ENCODE peak calls at places on chromosome 2, in four cellular contexts. T, E, V and R are unnamed samples.

GRCh38 chr2:127039387-127040031 is 67.4 kb downstream of the BIN1 start:
- DNase-seq in T (no peak), E (no peak), V (no peak), R (no peak)

GRCh38 chr2:150374562-150374961 is 112.9 kb downstream of the RND3 start:
- DNase-seq in T (no peak), E (no peak), V (no peak), R (no peak)

GRCh38 chr2:184596819-184597411 is 1.4 kb upstream of the ZNF804A start:
- DNase-seq in T (no peak), E (peak; percentile 51), V (no peak), R (no peak)

GRCh38 chr2:96092896-96093295 is 23.5 kb downstream of the ADRA2B start:
- DNase-seq in T (no peak), E (no peak), V (no peak), R (no peak)

GRCh38 chr2:107804608-107805498 is 21.8 kb upstream of the RGPD4 start:
- DNase-seq in T (no peak), E (no peak), V (no peak), R (no peak)

GRCh38 chr2:118989481-118989880 is 47.5 kb downstream of the MARCO start:
- DNase-seq in T (no peak), E (no peak), V (no peak), R (no peak)

GRCh38 chr2:207432471-207432870 is 97.3 kb upstream of the CREB1 start:
- DNase-seq in T (no peak), E (no peak), V (no peak), R (no peak)

GRCh38 chr2:47049502-47049901 is 105.6 kb downstream of the STPG4 start:
- DNase-seq in T (no peak), E (no peak), V (no peak), R (no peak)

GRCh38 chr2:159677654-159678053 is 34.7 kb upstream of the MARCHF7 start:
- DNase-seq in T (no peak), E (peak; percentile 57), V (peak; percentile 20), R (no peak)

GRCh38 chr2:16135196-16135912 is 195.0 kb downstream of the MYCN start:
- DNase-seq in T (no peak), E (no peak), V (no peak), R (no peak)

GRCh38 chr2:238114851-238115660 is 14.9 kb downstream of the ESPNL start:
- DNase-seq in T (peak; percentile 8), E (no peak), V (no peak), R (no peak)

GRCh38 chr2:16250886-16251285 is 310.5 kb downstream of the MYCN start:
- DNase-seq in T (no peak), E (no peak), V (no peak), R (no peak)

GRCh38 chr2:235614900-235615712 is 121.3 kb downstream of the AGAP1 start:
- DNase-seq in T (peak; percentile 66), E (peak; percentile 94), V (no peak), R (no peak)

GRCh38 chr2:43832457-43832856 is 6.2 kb downstream of the ABCG5 start:
- DNase-seq in T (no peak), E (no peak), V (no peak), R (no peak)

GRCh38 chr2:66494708-66495107 is 59.8 kb downstream of the MEIS1 start:
- DNase-seq in T (no peak), E (peak; percentile 92), V (no peak), R (no peak)

GRCh38 chr2:105417789-105418475 is 19.1 kb upstream of the FHL2 start:
- DNase-seq in T (no peak), E (peak; percentile 43), V (no peak), R (no peak)